ENCODE peak calls at places on chromosome 16, in ten cellular contexts. One of them, this sample, is unnamed.

GRCh38 chr16:15973460-15973859 is 24.0 kb downstream of the ABCC1 start:
- DNase-seq in mesenchymal stem cell: peak; percentile 66
- DNase-seq in ovary: no peak
- DNase-seq in CD8-positive, alpha-beta memory T cell: no peak
- DNase-seq in H1: no peak
- DNase-seq in endothelial cell of umbilical vein: no peak
- DNase-seq in endodermal cell: no peak
- DNase-seq in HepG2: no peak
- DNase-seq in fibroblast of pulmonary artery: peak; percentile 39
- DNase-seq in GM06990: no peak
- DNase-seq in this sample: no peak

GRCh38 chr16:85557083-85557975 is 55.8 kb upstream of the GSE1 start:
- DNase-seq in fibroblast of pulmonary artery: peak; percentile 32
- DNase-seq in GM06990: no peak
- DNase-seq in endodermal cell: peak; percentile 77
- DNase-seq in HepG2: peak; percentile 75
- DNase-seq in endothelial cell of umbilical vein: no peak
- DNase-seq in CD8-positive, alpha-beta memory T cell: no peak
- DNase-seq in mesenchymal stem cell: peak; percentile 64
- DNase-seq in ovary: no peak
- DNase-seq in H1: peak; percentile 63
- DNase-seq in this sample: peak; percentile 81

GRCh38 chr16:67349172-67349571 is 22.6 kb downstream of the LRRC36 start:
- DNase-seq in CD8-positive, alpha-beta memory T cell: no peak
- DNase-seq in H1: no peak
- DNase-seq in GM06990: no peak
- DNase-seq in endothelial cell of umbilical vein: peak; percentile 59
- DNase-seq in fibroblast of pulmonary artery: peak; percentile 41
- DNase-seq in HepG2: peak; percentile 53
- DNase-seq in endodermal cell: no peak
- DNase-seq in ovary: no peak
- DNase-seq in mesenchymal stem cell: peak; percentile 49
- DNase-seq in this sample: no peak

GRCh38 chr16:48300391-48300856 is 53.1 kb upstream of the ABCC11 start:
- DNase-seq in HepG2: no peak
- DNase-seq in fibroblast of pulmonary artery: peak; percentile 81
- DNase-seq in H1: no peak
- DNase-seq in CD8-positive, alpha-beta memory T cell: no peak
- DNase-seq in ovary: no peak
- DNase-seq in endothelial cell of umbilical vein: no peak
- DNase-seq in endodermal cell: no peak
- DNase-seq in GM06990: no peak
- DNase-seq in mesenchymal stem cell: peak; percentile 80
- DNase-seq in this sample: no peak

GRCh38 chr16:69078073-69078472 is 27.4 kb upstream of the HAS3 start:
- DNase-seq in fibroblast of pulmonary artery: no peak
- DNase-seq in HepG2: no peak
- DNase-seq in ovary: no peak
- DNase-seq in CD8-positive, alpha-beta memory T cell: no peak
- DNase-seq in endothelial cell of umbilical vein: no peak
- DNase-seq in GM06990: no peak
- DNase-seq in endodermal cell: peak; percentile 84
- DNase-seq in H1: no peak
- DNase-seq in mesenchymal stem cell: no peak
- DNase-seq in this sample: peak; percentile 74

GRCh38 chr16:19014456-19014855 is 30.7 kb downstream of the TMC7 start:
- DNase-seq in H1: no peak
- DNase-seq in GM06990: no peak
- DNase-seq in mesenchymal stem cell: no peak
- DNase-seq in endothelial cell of umbilical vein: no peak
- DNase-seq in ovary: no peak
- DNase-seq in endodermal cell: peak; percentile 61
- DNase-seq in HepG2: peak; percentile 41
- DNase-seq in fibroblast of pulmonary artery: peak; percentile 25
- DNase-seq in CD8-positive, alpha-beta memory T cell: no peak
- DNase-seq in this sample: peak; percentile 44

GRCh38 chr16:67841198-67841815 is 813 bp upstream of the THAP11 start:
- DNase-seq in CD8-positive, alpha-beta memory T cell: no peak
- DNase-seq in GM06990: no peak
- DNase-seq in fibroblast of pulmonary artery: no peak
- DNase-seq in endothelial cell of umbilical vein: no peak
- DNase-seq in ovary: no peak
- DNase-seq in H1: no peak
- DNase-seq in HepG2: no peak
- DNase-seq in mesenchymal stem cell: no peak
- DNase-seq in endodermal cell: no peak
- DNase-seq in this sample: peak; percentile 51

GRCh38 chr16:19095699-19096098 is 18.1 kb upstream of the ITPRIPL2 start:
- DNase-seq in GM06990: peak; percentile 55
- DNase-seq in mesenchymal stem cell: no peak
- DNase-seq in HepG2: no peak
- DNase-seq in ovary: no peak
- DNase-seq in endothelial cell of umbilical vein: no peak
- DNase-seq in CD8-positive, alpha-beta memory T cell: no peak
- DNase-seq in endodermal cell: peak; percentile 72
- DNase-seq in H1: no peak
- DNase-seq in fibroblast of pulmonary artery: no peak
- DNase-seq in this sample: no peak

DNA sequence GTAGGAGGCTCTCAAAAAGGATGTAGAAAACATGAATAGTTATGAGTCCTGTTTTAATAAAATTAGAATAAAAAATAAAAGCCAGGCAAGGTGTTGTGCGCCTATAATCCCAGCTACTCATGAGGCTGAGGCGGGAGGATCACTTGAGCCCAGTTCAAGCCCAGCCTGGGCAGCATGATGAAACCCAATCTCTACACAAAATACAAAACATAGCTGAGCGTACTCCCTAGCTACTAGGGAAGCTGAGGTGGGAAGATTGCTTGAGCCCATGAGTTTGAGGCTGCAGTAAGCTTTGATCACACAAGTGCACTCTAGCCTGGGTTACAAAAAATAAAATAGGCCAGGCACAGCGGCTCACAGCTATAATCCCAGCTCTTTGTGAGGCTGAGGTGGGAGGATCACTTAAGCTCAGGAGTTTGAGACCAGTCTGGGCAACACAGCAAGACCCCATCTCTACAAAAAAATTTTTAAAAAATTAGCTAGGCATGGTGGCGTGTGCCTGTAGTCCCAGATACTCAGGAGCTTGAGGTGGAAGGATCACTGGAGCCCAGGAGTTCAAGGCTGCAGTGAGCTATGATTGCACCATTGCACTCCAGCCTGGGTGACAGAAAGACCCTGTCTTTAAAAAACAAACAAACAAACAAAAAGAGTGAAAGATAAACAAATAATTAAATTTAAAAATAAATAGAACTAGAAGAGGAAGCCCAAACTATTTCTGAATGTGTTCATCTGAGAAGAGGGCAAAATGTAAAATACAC is 17.2 kb upstream of the PRM1 start:
- DNase-seq in CD8-positive, alpha-beta memory T cell: no peak
- DNase-seq in fibroblast of pulmonary artery: no peak
- DNase-seq in endothelial cell of umbilical vein: no peak
- DNase-seq in HepG2: no peak
- DNase-seq in mesenchymal stem cell: no peak
- DNase-seq in ovary: no peak
- DNase-seq in GM06990: no peak
- DNase-seq in H1: no peak
- DNase-seq in endodermal cell: no peak
- DNase-seq in this sample: no peak
- H3K4me3 ChIP-seq in CD8-positive, alpha-beta memory T cell: no peak overlapping the region
- H3K4me3 ChIP-seq in fibroblast of pulmonary artery: no peak overlapping the region
- H3K4me3 ChIP-seq in endothelial cell of umbilical vein: no peak overlapping the region
- H3K4me3 ChIP-seq in HepG2: peak overlapping the region; percentile 15
- H3K4me3 ChIP-seq in mesenchymal stem cell: no peak overlapping the region
- H3K4me3 ChIP-seq in ovary: no peak overlapping the region
- H3K4me3 ChIP-seq in GM06990: no peak overlapping the region
- H3K4me3 ChIP-seq in H1: no peak overlapping the region
- H3K4me3 ChIP-seq in endodermal cell: no peak overlapping the region
- H3K4me3 ChIP-seq in this sample: no peak overlapping the region

DNA sequence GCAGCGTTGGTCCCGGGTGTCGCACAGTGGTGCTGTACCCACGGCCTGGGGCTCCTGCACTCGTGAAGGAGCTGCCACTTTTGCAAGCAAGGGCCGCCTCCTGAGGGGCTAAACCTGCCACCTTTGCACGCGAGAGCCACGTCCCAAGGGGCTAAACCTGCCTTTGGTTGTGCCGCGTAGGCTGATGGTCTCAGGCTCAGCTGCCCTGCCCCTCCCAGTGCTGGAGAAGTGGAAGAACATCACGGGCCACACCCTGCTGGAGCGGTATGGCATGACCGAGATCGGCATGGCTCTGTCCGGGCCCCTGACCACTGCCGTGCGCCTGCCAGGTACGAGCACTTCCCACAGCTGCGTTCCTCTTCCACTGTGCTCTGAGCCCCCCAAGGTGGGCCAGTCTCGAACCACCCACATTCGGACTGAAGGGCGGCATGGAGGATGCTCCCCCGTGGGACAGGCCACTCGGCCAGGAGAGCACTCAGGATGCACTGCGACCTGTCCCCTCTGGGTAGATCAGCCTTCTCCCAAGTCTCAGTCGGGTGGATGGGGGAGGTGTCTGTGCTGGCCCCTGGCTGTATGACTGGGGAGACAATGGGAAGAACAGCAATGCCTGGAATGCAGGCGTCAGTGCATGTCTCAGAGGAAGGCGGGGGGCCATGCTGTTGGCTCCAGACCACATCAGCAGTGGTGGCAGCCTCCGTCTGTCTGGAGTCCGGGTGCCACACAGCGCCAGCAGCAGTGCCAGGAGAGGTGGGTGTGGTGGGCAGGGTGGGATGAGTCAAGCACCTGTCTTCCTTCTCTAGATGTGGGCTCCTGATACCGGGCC is 20.7 kb downstream of the ACSF3 start:
- DNase-seq in fibroblast of pulmonary artery: peak; percentile 17
- DNase-seq in mesenchymal stem cell: no peak
- DNase-seq in CD8-positive, alpha-beta memory T cell: no peak
- DNase-seq in HepG2: no peak
- DNase-seq in ovary: no peak
- DNase-seq in endodermal cell: peak; percentile 73
- DNase-seq in endothelial cell of umbilical vein: no peak
- DNase-seq in H1: no peak
- DNase-seq in GM06990: peak; percentile 26
- DNase-seq in this sample: peak; percentile 87
- H3K4me3 ChIP-seq in fibroblast of pulmonary artery: no peak overlapping the region
- H3K4me3 ChIP-seq in mesenchymal stem cell: no peak overlapping the region
- H3K4me3 ChIP-seq in CD8-positive, alpha-beta memory T cell: peak overlapping the region; percentile 69
- H3K4me3 ChIP-seq in HepG2: no peak overlapping the region
- H3K4me3 ChIP-seq in ovary: no peak overlapping the region
- H3K4me3 ChIP-seq in endodermal cell: no peak overlapping the region
- H3K4me3 ChIP-seq in endothelial cell of umbilical vein: no peak overlapping the region
- H3K4me3 ChIP-seq in H1: no peak overlapping the region
- H3K4me3 ChIP-seq in GM06990: peak overlapping the region; percentile 49
- H3K4me3 ChIP-seq in this sample: no peak overlapping the region

GRCh38 chr16:78504391-78504945 is 405.0 kb downstream of the WWOX start:
- DNase-seq in fibroblast of pulmonary artery: no peak
- DNase-seq in mesenchymal stem cell: no peak
- DNase-seq in H1: no peak
- DNase-seq in ovary: peak; percentile 58
- DNase-seq in GM06990: no peak
- DNase-seq in endodermal cell: no peak
- DNase-seq in CD8-positive, alpha-beta memory T cell: no peak
- DNase-seq in endothelial cell of umbilical vein: no peak
- DNase-seq in HepG2: no peak
- DNase-seq in this sample: no peak

GRCh38 chr16:78507576-78507975 is 408.1 kb downstream of the WWOX start:
- DNase-seq in endodermal cell: no peak
- DNase-seq in endothelial cell of umbilical vein: no peak
- DNase-seq in HepG2: no peak
- DNase-seq in GM06990: no peak
- DNase-seq in fibroblast of pulmonary artery: no peak
- DNase-seq in ovary: no peak
- DNase-seq in CD8-positive, alpha-beta memory T cell: no peak
- DNase-seq in H1: no peak
- DNase-seq in mesenchymal stem cell: no peak
- DNase-seq in this sample: no peak

GRCh38 chr16:78506372-78507193 is 407.1 kb downstream of the WWOX start:
- DNase-seq in endodermal cell: no peak
- DNase-seq in ovary: no peak
- DNase-seq in H1: no peak
- DNase-seq in HepG2: peak; percentile 63
- DNase-seq in mesenchymal stem cell: no peak
- DNase-seq in GM06990: no peak
- DNase-seq in endothelial cell of umbilical vein: no peak
- DNase-seq in fibroblast of pulmonary artery: no peak
- DNase-seq in CD8-positive, alpha-beta memory T cell: no peak
- DNase-seq in this sample: no peak

GRCh38 chr16:78503501-78504110 is 404.2 kb downstream of the WWOX start:
- DNase-seq in HepG2: peak; percentile 61
- DNase-seq in fibroblast of pulmonary artery: peak; percentile 64
- DNase-seq in ovary: no peak
- DNase-seq in endodermal cell: peak; percentile 64
- DNase-seq in CD8-positive, alpha-beta memory T cell: peak; percentile 52
- DNase-seq in H1: no peak
- DNase-seq in endothelial cell of umbilical vein: peak; percentile 20
- DNase-seq in mesenchymal stem cell: peak; percentile 71
- DNase-seq in GM06990: peak; percentile 30
- DNase-seq in this sample: peak; percentile 59

DNA sequence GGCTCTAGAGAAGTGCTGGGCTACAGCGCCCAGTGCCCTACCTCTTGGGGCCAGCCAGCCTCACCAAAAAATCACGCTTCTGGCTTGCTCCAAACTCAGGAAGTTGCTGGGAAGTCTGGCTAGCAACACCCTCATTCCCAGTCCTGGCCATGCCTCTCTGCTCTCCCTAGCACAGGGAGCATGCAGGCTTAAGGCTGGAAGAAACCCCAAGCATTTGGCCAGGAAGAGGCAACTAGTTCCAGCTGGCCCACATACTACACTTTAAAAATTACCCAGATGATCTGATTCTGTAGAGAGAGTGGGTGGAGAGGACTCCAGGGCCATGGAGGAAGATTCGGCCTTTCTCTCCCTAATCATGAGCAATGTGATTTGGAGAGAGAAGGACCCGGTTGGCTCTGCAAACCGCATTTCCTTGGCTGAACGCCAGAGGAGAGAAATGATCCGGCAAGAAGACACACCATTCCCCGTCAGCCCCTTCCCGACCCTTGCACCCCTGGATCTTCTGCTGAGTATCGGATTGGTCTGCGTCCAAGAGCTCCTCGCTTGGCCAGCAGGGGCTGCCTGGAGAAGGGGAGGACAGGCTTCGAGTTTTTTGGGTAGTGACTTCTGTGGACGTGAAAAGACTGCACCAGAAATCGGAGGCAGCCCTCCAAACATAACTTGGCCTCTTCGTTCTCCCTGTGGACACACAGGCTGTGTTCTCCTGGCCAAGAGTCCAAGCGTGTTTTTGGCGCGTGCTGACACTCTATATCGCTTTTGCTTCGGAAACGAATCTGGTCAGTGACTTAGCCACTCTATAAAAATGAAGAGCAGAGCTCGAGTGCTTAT is 406.3 kb downstream of the WWOX start:
- DNase-seq in endothelial cell of umbilical vein: no peak
- DNase-seq in ovary: peak; percentile 90
- DNase-seq in CD8-positive, alpha-beta memory T cell: no peak
- DNase-seq in HepG2: peak; percentile 80
- DNase-seq in GM06990: no peak
- DNase-seq in fibroblast of pulmonary artery: no peak
- DNase-seq in mesenchymal stem cell: no peak
- DNase-seq in H1: peak; percentile 49
- DNase-seq in endodermal cell: peak; percentile 68
- DNase-seq in this sample: peak; percentile 47
- H3K4me3 ChIP-seq in endothelial cell of umbilical vein: no peak overlapping the region
- H3K4me3 ChIP-seq in ovary: peak overlapping the region; percentile 19
- H3K4me3 ChIP-seq in CD8-positive, alpha-beta memory T cell: no peak overlapping the region
- H3K4me3 ChIP-seq in HepG2: peak overlapping the region; percentile 73
- H3K4me3 ChIP-seq in GM06990: no peak overlapping the region
- H3K4me3 ChIP-seq in fibroblast of pulmonary artery: no peak overlapping the region
- H3K4me3 ChIP-seq in mesenchymal stem cell: peak overlapping the region; percentile 77
- H3K4me3 ChIP-seq in H1: no peak overlapping the region
- H3K4me3 ChIP-seq in endodermal cell: no peak overlapping the region
- H3K4me3 ChIP-seq in this sample: no peak overlapping the region

DNA sequence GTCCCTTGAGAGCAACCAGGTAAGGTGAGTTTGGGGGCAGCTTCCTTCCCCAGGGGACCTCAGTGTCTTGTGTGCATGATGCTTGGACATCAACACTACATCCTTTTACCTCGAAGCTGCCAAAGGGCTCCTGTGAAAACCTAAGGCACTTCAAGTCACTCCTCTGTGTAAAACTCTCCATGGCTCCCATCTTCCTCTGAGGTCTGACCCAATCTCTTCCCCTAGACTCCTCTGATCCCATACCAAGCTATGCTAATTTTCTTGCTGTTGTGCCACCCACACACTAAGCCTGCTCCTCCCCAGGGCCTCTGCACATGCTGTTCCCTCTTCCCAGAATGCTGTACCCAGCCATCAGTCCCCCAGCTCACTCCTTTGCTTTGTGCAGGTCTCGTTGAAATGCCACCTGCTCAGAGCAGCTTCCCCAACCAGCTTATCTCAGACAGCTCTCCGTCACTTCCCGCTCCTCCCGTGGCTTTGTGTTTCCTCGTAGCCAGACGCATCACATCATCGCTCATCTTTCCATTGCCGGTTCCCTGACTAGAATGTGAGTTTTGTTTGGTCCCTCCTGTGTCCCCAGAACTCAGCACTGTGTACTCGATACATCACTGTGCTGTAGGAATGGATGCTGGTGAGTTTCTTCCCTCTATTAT is 78.4 kb downstream of the CNGB1 start:
- DNase-seq in mesenchymal stem cell: no peak
- DNase-seq in H1: no peak
- DNase-seq in endothelial cell of umbilical vein: no peak
- DNase-seq in GM06990: no peak
- DNase-seq in HepG2: peak; percentile 81
- DNase-seq in endodermal cell: no peak
- DNase-seq in CD8-positive, alpha-beta memory T cell: no peak
- DNase-seq in ovary: no peak
- DNase-seq in fibroblast of pulmonary artery: peak; percentile 62
- DNase-seq in this sample: no peak
- H3K4me3 ChIP-seq in mesenchymal stem cell: no peak overlapping the region
- H3K4me3 ChIP-seq in H1: no peak overlapping the region
- H3K4me3 ChIP-seq in endothelial cell of umbilical vein: no peak overlapping the region
- H3K4me3 ChIP-seq in GM06990: no peak overlapping the region
- H3K4me3 ChIP-seq in HepG2: peak overlapping the region; percentile 62
- H3K4me3 ChIP-seq in endodermal cell: no peak overlapping the region
- H3K4me3 ChIP-seq in CD8-positive, alpha-beta memory T cell: no peak overlapping the region
- H3K4me3 ChIP-seq in ovary: no peak overlapping the region
- H3K4me3 ChIP-seq in fibroblast of pulmonary artery: no peak overlapping the region
- H3K4me3 ChIP-seq in this sample: no peak overlapping the region

This sample was measured in H7.